ENCODE peak calls at places on chromosomes 11 and 22, in four cellular contexts. U, N, Y and P are unnamed samples.

GRCh38 chr22:33853200-33854097 is 66.8 kb downstream of the LARGE1 start:
- DNase-seq in U (no peak), N (peak; percentile 85), Y (peak; percentile 87), P (peak; percentile 1)

GRCh38 chr11:120775986-120776682 is 247.8 kb upstream of the TBCEL start:
- DNase-seq in U (no peak), N (no peak), Y (no peak), P (no peak)

GRCh38 chr22:26324150-26324549 is 104.9 kb upstream of the ASPHD2 start:
- DNase-seq in U (no peak), N (no peak), Y (no peak), P (no peak)

GRCh38 chr22:19419464-19420178 is 11.9 kb downstream of the HIRA start:
- DNase-seq in U (peak; percentile 48), N (no peak), Y (no peak), P (no peak)

GRCh38 chr11:68854273-68854958 is 12.7 kb upstream of the CPT1A start:
- DNase-seq in U (no peak), N (no peak), Y (no peak), P (no peak)

GRCh38 chr11:44766112-44766971 is 39.6 kb downstream of the TSPAN18 start:
- DNase-seq in U (no peak), N (peak; percentile 50), Y (peak; percentile 68), P (no peak)

GRCh38 chr11:112822478-112823274 is 138.5 kb upstream of the NCAM1 start:
- DNase-seq in U (no peak), N (peak; percentile 62), Y (peak; percentile 39), P (no peak)

GRCh38 chr11:19602906-19603305 is 109.7 kb upstream of the NAV2 start:
- DNase-seq in U (no peak), N (no peak), Y (no peak), P (no peak)

GRCh38 chr11:102006835-102007566 is 40.2 kb upstream of the CFAP300 start:
- DNase-seq in U (no peak), N (peak; percentile 70), Y (no peak), P (no peak)

GRCh38 chr11:94910779-94911178 is 62.6 kb downstream of the CWC15 start:
- DNase-seq in U (no peak), N (no peak), Y (no peak), P (no peak)

GRCh38 chr22:34105461-34106062 is 185.3 kb upstream of the LARGE1 start:
- DNase-seq in U (no peak), N (peak; percentile 81), Y (peak; percentile 88), P (no peak)

GRCh38 chr22:23282089-23282501 is 101.8 kb downstream of the BCR start:
- DNase-seq in U (no peak), N (peak; percentile 81), Y (peak; percentile 43), P (no peak)
- H3K27ac ChIP-seq in U (no peak overlapping the region), N (peak overlapping the region; percentile 85), Y (no peak overlapping the region), P (no peak overlapping the region)

GRCh38 chr11:72821221-72821919 is 7.2 kb downstream of the ATG16L2 start:
- DNase-seq in U (no peak), N (peak; percentile 37), Y (peak; percentile 42), P (no peak)
- H3K27ac ChIP-seq in U (peak overlapping the region; percentile 66), N (peak overlapping the region; percentile 68), Y (peak overlapping the region; percentile 61), P (peak overlapping the region; percentile 61)

GRCh38 chr11:61956191-61957027 is 6.3 kb downstream of the BEST1 start:
- DNase-seq in U (no peak), N (no peak), Y (no peak), P (no peak)
- H3K27ac ChIP-seq in U (no peak overlapping the region), N (peak overlapping the region; percentile 82), Y (peak overlapping the region; percentile 8), P (no peak overlapping the region)

DNA sequence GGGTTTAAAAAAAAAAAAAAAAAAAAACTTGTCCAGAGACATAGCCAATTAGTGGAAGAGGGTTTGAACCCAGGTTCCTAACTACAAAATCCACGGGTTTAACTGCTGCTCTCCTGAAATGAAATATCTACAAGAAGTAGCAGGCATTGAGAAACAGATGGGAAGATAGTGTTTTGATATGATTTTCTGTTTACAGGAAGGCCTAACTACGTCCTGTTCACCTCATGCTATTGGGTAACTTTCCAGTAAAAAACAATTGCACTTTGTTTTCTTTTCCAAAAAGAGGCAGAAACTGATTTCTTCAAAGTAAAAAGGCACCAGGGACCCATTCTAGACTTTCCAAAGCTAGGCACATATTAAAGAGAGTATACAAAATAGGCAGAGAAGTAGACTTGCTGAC is 5.9 kb upstream of the C11orf91 start:
- DNase-seq in U (no peak), N (no peak), Y (no peak), P (no peak)
- H3K27ac ChIP-seq in U (no peak overlapping the region), N (peak overlapping the region; percentile 90), Y (peak overlapping the region; percentile 75), P (no peak overlapping the region)

GRCh38 chr11:130477646-130478203 is 29.3 kb downstream of the ADAMTS15 start:
- DNase-seq in U (no peak), N (no peak), Y (no peak), P (no peak)
- H3K27ac ChIP-seq in U (no peak overlapping the region), N (peak overlapping the region; percentile 71), Y (peak overlapping the region; percentile 65), P (no peak overlapping the region)

GRCh38 chr11:335779-336665 is 15.4 kb upstream of the IFITM3 start:
- DNase-seq in U (no peak), N (no peak), Y (no peak), P (no peak)

GRCh38 chr11:339963-340362 is 19.3 kb upstream of the IFITM3 start:
- DNase-seq in U (no peak), N (no peak), Y (no peak), P (no peak)

GRCh38 chr11:337711-338110 is 17.1 kb upstream of the IFITM3 start:
- DNase-seq in U (no peak), N (no peak), Y (no peak), P (no peak)

GRCh38 chr11:334264-335033 is 13.8 kb upstream of the IFITM3 start:
- DNase-seq in U (no peak), N (no peak), Y (no peak), P (no peak)

GRCh38 chr11:336666-337002 is 16.0 kb upstream of the IFITM3 start:
- DNase-seq in U (no peak), N (no peak), Y (peak; percentile 43), P (no peak)
- H3K27ac ChIP-seq in U (peak overlapping the region; percentile 27), N (peak overlapping the region; percentile 57), Y (peak overlapping the region; percentile 90), P (no peak overlapping the region)

GRCh38 chr11:55655096-55655495 is 6.9 kb upstream of the OR4C6 start:
- DNase-seq in U (no peak), N (no peak), Y (no peak), P (no peak)
- H3K27ac ChIP-seq in U (no peak overlapping the region), N (no peak overlapping the region), Y (no peak overlapping the region), P (no peak overlapping the region)

DNA sequence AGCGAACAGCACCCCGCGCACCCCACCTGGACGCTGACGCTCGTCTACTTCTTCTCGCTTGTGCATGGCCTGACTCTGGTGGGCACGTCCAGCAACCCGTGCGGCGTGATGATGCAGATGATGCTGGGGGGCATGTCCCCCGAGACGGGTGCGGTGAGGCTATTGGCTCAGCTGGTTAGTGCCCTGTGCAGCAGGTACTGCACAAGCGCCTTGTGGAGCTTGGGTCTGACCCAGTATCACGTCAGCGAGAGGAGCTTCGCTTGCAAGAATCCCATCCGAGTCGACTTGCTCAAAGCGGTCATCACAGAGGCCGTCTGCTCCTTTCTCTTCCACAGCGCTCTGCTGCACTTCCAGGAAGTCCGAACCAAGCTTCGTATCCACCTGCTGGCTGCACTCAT is 440 bp downstream of the AQP11 start:
- DNase-seq in U (no peak), N (peak; percentile 45), Y (peak; percentile 76), P (peak; percentile 7)
- H3K27ac ChIP-seq in U (no peak overlapping the region), N (peak overlapping the region; percentile 90), Y (peak overlapping the region; percentile 90), P (no peak overlapping the region)